ENCODE peak calls at places on chromosomes 16 and 17, in ten cellular contexts. S is NCI-H510A treated with DMSO at 0.1 percent for 48 hours; F is HFFc6; B is stimulated activated CD8-positive, alpha-beta memory T cell treated with anti-CD3 and anti-CD28 coated beads, Interleukin-15, amount 100 ng/mL, for 4 hours; H is fibroblast of lung; N is ureter; E is HFF-Myc; P is right cardiac atrium; D is H9; V is HTR-8/SVneo. Y is an unnamed sample.

GRCh38 chr17:35708951-35709350 is 22.5 kb upstream of the RASL10B start:
- DNase-seq in S (no peak), F (no peak), B (no peak), H (no peak), N (no peak), E (no peak), P (no peak), D (no peak), V (no peak), Y (no peak)

GRCh38 chr17:17558431-17558830 is 33.1 kb downstream of the PEMT start:
- DNase-seq in S (no peak), F (no peak), B (no peak), H (no peak), N (no peak), E (no peak), P (no peak), D (no peak), V (no peak), Y (no peak)

GRCh38 chr17:61451538-61452300 is 503 bp upstream of the TBX4 start:
- DNase-seq in S (no peak), F (no peak), B (no peak), H (no peak), N (no peak), E (no peak), P (peak), D (peak), V (no peak), Y (no peak)

GRCh38 chr16:81647527-81647926 is 131.6 kb upstream of the PLCG2 start:
- DNase-seq in S (no peak), F (peak), B (no peak), H (peak), N (no peak), E (no peak), P (no peak), D (peak), V (peak), Y (peak)

GRCh38 chr17:60161598-60162330 is 12.0 kb downstream of the CA4 start:
- DNase-seq in S (no peak), F (no peak), B (no peak), H (no peak), N (no peak), E (no peak), P (no peak), D (peak), V (no peak), Y (no peak)

GRCh38 chr16:19291459-19291858 is 5.9 kb downstream of the CLEC19A start:
- DNase-seq in S (no peak), F (no peak), B (no peak), H (peak), N (no peak), E (no peak), P (peak), D (peak), V (no peak), Y (peak)

GRCh38 chr17:38325221-38325851 is 18.4 kb downstream of the GPR179 start:
- DNase-seq in S (no peak), F (no peak), B (no peak), H (no peak), N (no peak), E (no peak), P (no peak), D (peak), V (no peak), Y (peak)

GRCh38 chr17:69012895-69013805 is 47.6 kb downstream of the ABCA9 start:
- DNase-seq in S (no peak), F (no peak), B (no peak), H (peak), N (no peak), E (no peak), P (no peak), D (no peak), V (peak), Y (peak)

GRCh38 chr16:85579883-85580607 is 33.1 kb upstream of the GSE1 start:
- DNase-seq in S (no peak), F (no peak), B (no peak), H (no peak), N (no peak), E (no peak), P (no peak), D (no peak), V (no peak), Y (no peak)

GRCh38 chr17:67281053-67281452 is 36.1 kb upstream of the HELZ start:
- DNase-seq in S (no peak), F (no peak), B (no peak), H (no peak), N (no peak), E (no peak), P (no peak), D (peak), V (no peak), Y (no peak)

GRCh38 chr16:2776500-2777139 is 460 bp downstream of the ELOB start:
- DNase-seq in S (no peak), F (no peak), B (no peak), H (no peak), N (no peak), E (no peak), P (no peak), D (no peak), V (no peak), Y (no peak)

GRCh38 chr17:36674278-36674650 is 72.9 kb downstream of the MRM1 start:
- DNase-seq in S (no peak), F (no peak), B (no peak), H (no peak), N (no peak), E (no peak), P (no peak), D (no peak), V (no peak), Y (peak)

GRCh38 chr17:75908201-75908600 is 3.5 kb upstream of the MRPL38 start:
- DNase-seq in S (peak), F (peak), B (no peak), H (peak), N (no peak), E (no peak), P (peak), D (no peak), V (no peak), Y (no peak)

GRCh38 chr16:23521037-23521743 is 10.9 kb upstream of the GGA2 start:
- DNase-seq in S (no peak), F (no peak), B (no peak), H (no peak), N (no peak), E (no peak), P (no peak), D (no peak), V (no peak), Y (no peak)

GRCh38 chr16:88315543-88316105 is 67.1 kb upstream of the ZNF469 start:
- DNase-seq in S (no peak), F (peak), B (no peak), H (peak), N (no peak), E (no peak), P (peak), D (no peak), V (peak), Y (peak)

GRCh38 chr17:4090898-4091297 is 51.9 kb downstream of the ZZEF1 start:
- DNase-seq in S (no peak), F (peak), B (no peak), H (peak), N (no peak), E (no peak), P (no peak), D (no peak), V (no peak), Y (no peak)

GRCh38 chr17:21524211-21524591 is 148.0 kb downstream of the KCNJ12 start:
- DNase-seq in S (no peak), F (no peak), B (no peak), H (no peak), N (peak), E (no peak), P (no peak), D (no peak), V (peak), Y (peak)

GRCh38 chr16:3259097-3259496 is 2.7 kb upstream of the MEFV start:
- DNase-seq in S (no peak), F (no peak), B (no peak), H (no peak), N (no peak), E (no peak), P (no peak), D (no peak), V (no peak), Y (no peak)

GRCh38 chr16:88628512-88628974 is 9.8 kb upstream of the IL17C start:
- DNase-seq in S (no peak), F (no peak), B (no peak), H (no peak), N (no peak), E (no peak), P (no peak), D (peak), V (no peak), Y (peak)

GRCh38 chr16:69890114-69890890 is 60.8 kb upstream of the CLEC18A start:
- DNase-seq in S (peak), F (no peak), B (no peak), H (peak), N (no peak), E (peak), P (peak), D (peak), V (no peak), Y (peak)

GRCh38 chr16:30761427-30761927 is 385 bp downstream of the CFAP119 start:
- DNase-seq in S (peak), F (peak), B (no peak), H (peak), N (no peak), E (no peak), P (no peak), D (peak), V (no peak), Y (peak)

GRCh38 chr16:73253922-73254480 is 206.1 kb upstream of the ZFHX3 start:
- DNase-seq in S (no peak), F (no peak), B (no peak), H (no peak), N (no peak), E (no peak), P (no peak), D (no peak), V (no peak), Y (peak)

GRCh38 chr17:68383443-68384321 is 73.6 kb downstream of the WIPI1 start:
- DNase-seq in S (no peak), F (peak), B (no peak), H (peak), N (no peak), E (peak), P (peak), D (peak), V (peak), Y (peak)

GRCh38 chr17:42414782-42415409 is 8.2 kb downstream of the CAVIN1 start:
- DNase-seq in S (no peak), F (no peak), B (no peak), H (no peak), N (no peak), E (no peak), P (no peak), D (peak), V (no peak), Y (no peak)

GRCh38 chr16:15897386-15897785 is 9.0 kb upstream of the CEP20 start:
- DNase-seq in S (no peak), F (no peak), B (no peak), H (no peak), N (no peak), E (peak), P (no peak), D (no peak), V (no peak), Y (no peak)

GRCh38 chr16:89020068-89020924 is 43.3 kb upstream of the CBFA2T3 start:
- DNase-seq in S (no peak), F (no peak), B (no peak), H (no peak), N (no peak), E (no peak), P (peak), D (no peak), V (no peak), Y (no peak)

GRCh38 chr16:51888021-51888420 is 658.9 kb downstream of the TOX3 start:
- DNase-seq in S (no peak), F (peak), B (no peak), H (no peak), N (no peak), E (no peak), P (no peak), D (no peak), V (no peak), Y (peak)

GRCh38 chr17:12789075-12789975 is at the start of gene ARHGAP44:
- DNase-seq in S (peak), F (peak), B (no peak), H (peak), N (peak), E (no peak), P (peak), D (peak), V (peak), Y (peak)

GRCh38 chr17:35930211-35931065 is at the start of gene RDM1:
- DNase-seq in S (peak), F (peak), B (peak), H (peak), N (peak), E (peak), P (peak), D (peak), V (peak), Y (peak)

GRCh38 chr17:82294086-82294773 is 20.7 kb upstream of the CSNK1D start:
- DNase-seq in S (no peak), F (no peak), B (no peak), H (no peak), N (no peak), E (no peak), P (no peak), D (no peak), V (no peak), Y (no peak)

GRCh38 chr16:65967376-65967775 is 399.1 kb upstream of the CDH5 start:
- DNase-seq in S (no peak), F (peak), B (no peak), H (peak), N (no peak), E (peak), P (no peak), D (no peak), V (peak), Y (no peak)

GRCh38 chr17:70375406-70375805 is 206.1 kb downstream of the KCNJ2 start:
- DNase-seq in S (no peak), F (no peak), B (no peak), H (no peak), N (no peak), E (no peak), P (no peak), D (peak), V (no peak), Y (no peak)

GRCh38 chr16:81708459-81709368 is 70.4 kb upstream of the PLCG2 start:
- DNase-seq in S (no peak), F (no peak), B (no peak), H (no peak), N (no peak), E (no peak), P (no peak), D (no peak), V (no peak), Y (no peak)

GRCh38 chr17:4617590-4618356 is 23.7 kb downstream of the ALOX15 start:
- DNase-seq in S (no peak), F (no peak), B (no peak), H (no peak), N (no peak), E (no peak), P (no peak), D (no peak), V (no peak), Y (no peak)